ENCODE peak calls at places on chromosomes 12 and 14, in five cellular contexts. G is H1, Q is HepG2, I is HCT116, J is K562. V is an unnamed sample.

GRCh38 chr12:38886064-38886463 is 19.3 kb downstream of the CPNE8 start:
- DNase-seq in G (no peak), Q (peak; percentile 52), I (peak; percentile 4), J (no peak), V (no peak)

GRCh38 chr14:103123128-103123633 is at the start of gene TNFAIP2:
- DNase-seq in G (no peak), Q (no peak), I (no peak), J (peak; percentile 69), V (no peak)

GRCh38 chr12:79444089-79444488 is 246.7 kb downstream of the PAWR start:
- DNase-seq in G (no peak), Q (no peak), I (no peak), J (no peak), V (no peak)

GRCh38 chr12:108635201-108635996 is 1.7 kb upstream of the SELPLG start:
- DNase-seq in G (no peak), Q (no peak), I (no peak), J (no peak), V (no peak)

GRCh38 chr14:104352493-104353220 is 214.3 kb downstream of the KIF26A start:
- DNase-seq in G (no peak), Q (no peak), I (no peak), J (no peak), V (no peak)

GRCh38 chr14:35342160-35343010 is 50.2 kb downstream of the PSMA6 start:
- DNase-seq in G (no peak), Q (no peak), I (no peak), J (no peak), V (no peak)

GRCh38 chr12:104784592-104784991 is 173.5 kb downstream of the SLC41A2 start:
- DNase-seq in G (no peak), Q (no peak), I (no peak), J (no peak), V (no peak)

GRCh38 chr12:75951399-75952228 is 80.0 kb downstream of the PHLDA1 start:
- DNase-seq in G (no peak), Q (no peak), I (no peak), J (no peak), V (no peak)

GRCh38 chr12:16327963-16328362 is 19.5 kb upstream of the MGST1 start:
- DNase-seq in G (no peak), Q (no peak), I (no peak), J (no peak), V (no peak)

GRCh38 chr14:64507376-64508156 is 3.0 kb downstream of the ZBTB1 start:
- DNase-seq in G (no peak), Q (no peak), I (no peak), J (peak; percentile 12), V (no peak)
- H3K4me3 ChIP-seq in G (no peak overlapping the region), Q (peak overlapping the region; percentile 10), I (no peak overlapping the region), J (no peak overlapping the region), V (no peak overlapping the region)

DNA sequence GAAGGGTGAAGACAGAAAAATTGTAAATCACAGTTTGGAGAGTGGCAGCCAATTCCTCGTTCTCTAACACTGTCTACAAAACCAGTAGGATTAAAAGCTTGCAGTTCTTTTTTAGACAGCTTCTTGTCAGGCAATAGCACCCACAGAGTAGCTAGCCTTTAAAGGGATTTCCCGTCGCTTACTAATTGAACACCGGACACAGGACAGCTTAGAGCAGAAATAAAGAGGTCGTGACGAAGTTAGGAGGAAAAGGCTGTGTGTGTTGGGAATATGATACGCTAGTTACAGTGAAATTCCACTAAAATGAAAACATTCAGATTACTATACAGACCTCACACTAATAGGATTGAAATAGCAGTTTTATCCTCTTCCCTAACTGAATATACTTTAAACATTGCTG is 149.1 kb upstream of the FLRT2 start:
- DNase-seq in G (no peak), Q (no peak), I (no peak), J (no peak), V (no peak)
- TF ChIP-seq ZNF274 in G (no peak), Q (no peak), I (no peak), J (no peak), V (no peak)

DNA sequence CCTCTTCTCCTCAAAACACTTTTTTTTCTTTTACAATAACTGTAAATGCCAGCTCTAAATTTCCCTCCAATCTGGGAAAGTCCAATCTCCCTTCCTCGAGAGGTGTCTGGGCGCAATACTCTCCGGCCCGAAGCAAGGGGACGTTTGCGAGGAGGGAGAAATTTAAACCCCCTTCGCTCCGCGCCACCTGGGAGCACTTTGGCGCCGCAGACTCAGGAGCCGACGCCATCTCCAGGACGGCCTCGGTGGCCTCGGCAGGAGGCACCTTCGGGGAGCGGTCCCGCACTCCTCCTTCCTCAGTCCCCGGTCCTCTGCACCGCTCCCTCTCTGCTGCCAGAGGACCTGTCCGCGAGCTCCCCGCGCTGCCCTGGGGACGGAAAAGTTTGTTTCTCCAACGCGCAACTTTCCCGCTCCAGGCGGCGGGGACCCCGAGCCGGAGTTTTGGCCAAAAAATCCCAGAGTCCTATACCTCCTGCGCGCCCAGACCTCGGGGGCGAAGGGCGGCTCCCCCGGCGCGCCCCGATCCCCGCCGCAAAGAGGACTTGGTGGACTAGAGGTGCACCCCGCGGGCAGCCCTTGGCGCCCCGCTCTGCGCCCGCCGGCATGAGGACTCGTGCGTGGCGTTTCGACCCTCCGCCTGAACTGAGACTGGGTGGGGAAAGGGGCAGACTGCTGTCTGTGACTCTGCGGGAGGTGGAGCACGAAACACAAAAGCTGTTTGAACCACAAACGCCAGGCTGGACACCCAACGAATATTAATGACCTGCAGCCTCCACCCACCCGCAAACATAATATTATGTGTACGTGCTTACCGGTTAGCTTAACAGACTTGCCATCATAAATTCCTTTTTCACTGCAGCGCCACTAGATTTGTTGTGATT is 95.1 kb upstream of the HMGA2 start:
- DNase-seq in G (no peak), Q (no peak), I (peak; percentile 59), J (no peak), V (peak; percentile 57)
- H3K4me3 ChIP-seq in G (peak overlapping the region; percentile 28), Q (peak overlapping the region; percentile 26), I (peak overlapping the region; percentile 57), J (no peak overlapping the region), V (peak overlapping the region; percentile 53)

GRCh38 chr12:131194166-131194565 is 240.5 kb downstream of the ADGRD1 start:
- DNase-seq in G (no peak), Q (no peak), I (peak; percentile 24), J (peak; percentile 88), V (no peak)
- TF ChIP-seq ZNF274 in G (no peak), Q (no peak), I (no peak), J (no peak), V (no peak)

GRCh38 chr12:114687802-114688201 is 3.8 kb upstream of the TBX3 start:
- DNase-seq in G (no peak), Q (no peak), I (no peak), J (no peak), V (no peak)

GRCh38 chr12:114685869-114686268 is 1.9 kb upstream of the TBX3 start:
- DNase-seq in G (no peak), Q (no peak), I (no peak), J (no peak), V (no peak)

GRCh38 chr12:114688256-114688845 is 4.4 kb upstream of the TBX3 start:
- DNase-seq in G (no peak), Q (no peak), I (no peak), J (no peak), V (no peak)

GRCh38 chr12:114686421-114687268 is 2.7 kb upstream of the TBX3 start:
- DNase-seq in G (no peak), Q (no peak), I (no peak), J (no peak), V (no peak)

GRCh38 chr12:114687269-114687605 is 3.3 kb upstream of the TBX3 start:
- DNase-seq in G (no peak), Q (no peak), I (no peak), J (no peak), V (no peak)
- H3K4me3 ChIP-seq in G (no peak overlapping the region), Q (no peak overlapping the region), I (no peak overlapping the region), J (no peak overlapping the region), V (no peak overlapping the region)

DNA sequence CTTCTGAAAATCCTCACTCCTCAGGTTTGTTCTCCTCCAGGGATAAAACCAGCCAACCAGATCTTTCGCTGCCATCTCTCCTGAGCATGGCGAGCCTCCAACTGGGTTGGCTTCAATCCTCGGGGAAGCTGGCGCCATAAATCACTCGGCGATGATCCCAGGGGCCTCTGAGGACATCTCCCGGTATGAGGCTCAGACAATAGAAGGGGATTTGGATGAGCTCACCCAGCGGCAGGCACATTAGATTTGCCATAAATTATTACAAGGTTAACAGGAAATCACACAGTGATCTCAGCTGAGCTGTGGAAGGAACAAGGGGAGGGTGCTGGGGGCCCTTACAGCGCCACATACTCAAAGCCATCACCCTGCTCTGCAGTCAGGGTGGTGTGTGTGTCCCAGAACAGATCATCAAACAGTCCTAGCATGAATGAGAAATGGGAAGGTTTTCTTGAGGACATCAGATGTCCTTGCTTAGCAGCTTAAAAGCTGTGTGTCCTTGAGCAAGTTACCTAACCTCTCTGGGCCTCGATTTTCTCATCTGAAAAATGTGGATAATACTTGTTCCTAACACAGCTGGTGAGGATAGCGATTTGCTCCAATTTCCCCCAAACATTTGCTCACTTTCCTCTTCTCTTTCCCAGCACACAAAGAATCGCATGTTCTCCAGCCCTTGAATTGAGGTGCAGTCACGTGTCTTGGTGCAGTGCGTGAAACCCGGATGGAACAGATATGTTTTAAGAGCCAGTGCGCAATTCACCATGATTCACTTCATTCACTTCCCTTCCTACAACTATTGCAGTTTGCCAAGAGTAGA is 142.8 kb downstream of the SCARB1 start:
- DNase-seq in G (no peak), Q (no peak), I (no peak), J (no peak), V (no peak)
- TF ChIP-seq ZNF274 in G (no peak), Q (no peak), I (no peak), J (no peak), V (no peak)

DNA sequence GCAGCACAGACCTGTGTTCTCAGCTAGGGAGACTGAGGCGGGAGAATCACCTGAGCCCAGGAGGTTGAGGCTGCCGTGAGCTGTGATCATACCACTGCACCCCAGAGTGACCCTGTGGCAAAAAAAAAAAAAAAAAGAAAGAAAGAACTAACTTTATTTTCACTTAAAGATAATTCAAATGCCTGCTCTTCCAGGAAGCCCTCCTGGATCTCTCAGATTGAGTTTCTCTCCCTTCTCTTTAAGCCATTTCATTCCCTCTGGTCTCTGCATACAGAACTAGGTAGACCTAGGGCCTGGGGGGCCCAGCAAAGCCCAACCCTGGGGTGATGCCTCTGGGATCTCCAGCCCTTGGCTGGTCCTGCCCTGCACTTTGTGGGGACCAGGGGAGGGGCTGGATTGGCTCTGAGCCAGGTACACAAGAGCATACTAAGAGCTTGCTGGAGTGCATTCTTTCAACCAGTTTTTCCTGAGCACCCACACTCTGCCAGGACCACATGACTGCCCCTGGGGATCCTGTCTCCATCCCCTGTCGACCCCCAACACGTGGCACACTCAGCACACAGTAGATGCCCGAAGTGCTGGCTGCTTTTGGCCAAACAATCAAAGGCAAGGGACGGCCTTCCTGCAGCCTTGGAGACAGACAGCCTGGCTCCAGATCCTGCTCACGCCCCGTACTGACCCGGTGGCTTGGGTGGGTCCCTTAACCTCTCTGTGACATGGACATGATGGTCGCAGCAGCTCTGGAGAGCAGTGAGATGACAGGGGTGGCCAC is 52.7 kb downstream of the CYP46A1 start:
- DNase-seq in G (no peak), Q (no peak), I (no peak), J (no peak), V (no peak)
- H3K4me3 ChIP-seq in G (no peak overlapping the region), Q (no peak overlapping the region), I (peak overlapping the region; percentile 33), J (no peak overlapping the region), V (no peak overlapping the region)